ENCODE peak calls at places on chromosome 1, in ten cellular contexts. One of them, this sample, is unnamed.

GRCh38 chr1:5599541-5599940 is 392.7 kb downstream of the NPHP4 start:
- DNase-seq in endothelial cell: no peak
- DNase-seq in H54: no peak
- DNase-seq in NCI-H2029: no peak
- DNase-seq in DMS79: no peak
- DNase-seq in NCI-H524: no peak
- DNase-seq in activated naive CD4-positive, alpha-beta T cell: no peak
- DNase-seq in COR-L47: no peak
- DNase-seq in right atrium auricular region: peak
- DNase-seq in GM12891: no peak
- DNase-seq in this sample: no peak

GRCh38 chr1:150299716-150300115 is 6.1 kb downstream of the MRPS21 start:
- DNase-seq in right atrium auricular region: no peak
- DNase-seq in GM12891: no peak
- DNase-seq in COR-L47: no peak
- DNase-seq in NCI-H524: no peak
- DNase-seq in NCI-H2029: no peak
- DNase-seq in activated naive CD4-positive, alpha-beta T cell: no peak
- DNase-seq in DMS79: no peak
- DNase-seq in endothelial cell: no peak
- DNase-seq in H54: no peak
- DNase-seq in this sample: no peak

GRCh38 chr1:202812176-202813026 is 1.6 kb downstream of the PCAT6 start:
- DNase-seq in NCI-H2029: no peak
- DNase-seq in activated naive CD4-positive, alpha-beta T cell: no peak
- DNase-seq in right atrium auricular region: no peak
- DNase-seq in H54: no peak
- DNase-seq in endothelial cell: no peak
- DNase-seq in COR-L47: no peak
- DNase-seq in NCI-H524: no peak
- DNase-seq in GM12891: no peak
- DNase-seq in DMS79: no peak
- DNase-seq in this sample: no peak

GRCh38 chr1:179831852-179832699 is 45.5 kb downstream of the TOR1AIP2 start:
- DNase-seq in activated naive CD4-positive, alpha-beta T cell: peak
- DNase-seq in endothelial cell: no peak
- DNase-seq in H54: no peak
- DNase-seq in NCI-H524: no peak
- DNase-seq in COR-L47: no peak
- DNase-seq in right atrium auricular region: no peak
- DNase-seq in GM12891: no peak
- DNase-seq in NCI-H2029: no peak
- DNase-seq in DMS79: peak
- DNase-seq in this sample: no peak

GRCh38 chr1:25199876-25200620 is 32.3 kb downstream of the SYF2 start:
- DNase-seq in GM12891: no peak
- DNase-seq in COR-L47: no peak
- DNase-seq in H54: no peak
- DNase-seq in activated naive CD4-positive, alpha-beta T cell: no peak
- DNase-seq in NCI-H524: peak
- DNase-seq in right atrium auricular region: no peak
- DNase-seq in endothelial cell: no peak
- DNase-seq in NCI-H2029: no peak
- DNase-seq in DMS79: no peak
- DNase-seq in this sample: no peak

GRCh38 chr1:41313661-41314131 is 47.5 kb upstream of the FOXO6 start:
- DNase-seq in endothelial cell: peak
- DNase-seq in activated naive CD4-positive, alpha-beta T cell: no peak
- DNase-seq in DMS79: no peak
- DNase-seq in NCI-H524: no peak
- DNase-seq in H54: peak
- DNase-seq in GM12891: no peak
- DNase-seq in right atrium auricular region: no peak
- DNase-seq in NCI-H2029: peak
- DNase-seq in COR-L47: peak
- DNase-seq in this sample: no peak

GRCh38 chr1:150876111-150876434 is 326 bp downstream of the ARNT start:
- DNase-seq in NCI-H2029: no peak
- DNase-seq in activated naive CD4-positive, alpha-beta T cell: no peak
- DNase-seq in NCI-H524: no peak
- DNase-seq in right atrium auricular region: peak
- DNase-seq in DMS79: peak
- DNase-seq in endothelial cell: no peak
- DNase-seq in H54: peak
- DNase-seq in GM12891: peak
- DNase-seq in COR-L47: no peak
- DNase-seq in this sample: peak

GRCh38 chr1:214571281-214571680 is 19.9 kb upstream of the PTPN14 start:
- DNase-seq in NCI-H524: no peak
- DNase-seq in NCI-H2029: no peak
- DNase-seq in right atrium auricular region: no peak
- DNase-seq in GM12891: no peak
- DNase-seq in activated naive CD4-positive, alpha-beta T cell: no peak
- DNase-seq in COR-L47: no peak
- DNase-seq in DMS79: no peak
- DNase-seq in endothelial cell: no peak
- DNase-seq in H54: no peak
- DNase-seq in this sample: no peak

GRCh38 chr1:101257500-101258325 is 20.9 kb downstream of the S1PR1 start:
- DNase-seq in NCI-H524: no peak
- DNase-seq in H54: no peak
- DNase-seq in right atrium auricular region: no peak
- DNase-seq in COR-L47: no peak
- DNase-seq in NCI-H2029: no peak
- DNase-seq in activated naive CD4-positive, alpha-beta T cell: no peak
- DNase-seq in DMS79: no peak
- DNase-seq in GM12891: no peak
- DNase-seq in endothelial cell: no peak
- DNase-seq in this sample: no peak

GRCh38 chr1:168468042-168468809 is 75.6 kb downstream of the XCL2 start:
- DNase-seq in right atrium auricular region: no peak
- DNase-seq in H54: no peak
- DNase-seq in activated naive CD4-positive, alpha-beta T cell: no peak
- DNase-seq in DMS79: no peak
- DNase-seq in COR-L47: no peak
- DNase-seq in NCI-H524: no peak
- DNase-seq in NCI-H2029: no peak
- DNase-seq in GM12891: no peak
- DNase-seq in endothelial cell: no peak
- DNase-seq in this sample: peak

GRCh38 chr1:4601986-4602385 is 52.4 kb upstream of the AJAP1 start:
- DNase-seq in right atrium auricular region: no peak
- DNase-seq in COR-L47: no peak
- DNase-seq in DMS79: no peak
- DNase-seq in GM12891: no peak
- DNase-seq in NCI-H2029: no peak
- DNase-seq in NCI-H524: no peak
- DNase-seq in endothelial cell: no peak
- DNase-seq in activated naive CD4-positive, alpha-beta T cell: no peak
- DNase-seq in H54: no peak
- DNase-seq in this sample: no peak

GRCh38 chr1:243438815-243439214 is 183.0 kb downstream of the SDCCAG8 start:
- DNase-seq in H54: no peak
- DNase-seq in NCI-H524: no peak
- DNase-seq in DMS79: no peak
- DNase-seq in GM12891: no peak
- DNase-seq in NCI-H2029: no peak
- DNase-seq in COR-L47: no peak
- DNase-seq in activated naive CD4-positive, alpha-beta T cell: no peak
- DNase-seq in endothelial cell: no peak
- DNase-seq in right atrium auricular region: no peak
- DNase-seq in this sample: no peak

GRCh38 chr1:183881387-183882084 is 76.6 kb downstream of the RGL1 start:
- DNase-seq in H54: peak
- DNase-seq in NCI-H524: no peak
- DNase-seq in GM12891: no peak
- DNase-seq in DMS79: peak
- DNase-seq in COR-L47: peak
- DNase-seq in NCI-H2029: peak
- DNase-seq in right atrium auricular region: peak
- DNase-seq in activated naive CD4-positive, alpha-beta T cell: no peak
- DNase-seq in endothelial cell: peak
- DNase-seq in this sample: peak

GRCh38 chr1:171311771-171312558 is 2.0 kb upstream of the FMO4 start:
- DNase-seq in NCI-H524: no peak
- DNase-seq in right atrium auricular region: no peak
- DNase-seq in COR-L47: no peak
- DNase-seq in NCI-H2029: no peak
- DNase-seq in endothelial cell: no peak
- DNase-seq in H54: no peak
- DNase-seq in GM12891: no peak
- DNase-seq in DMS79: no peak
- DNase-seq in activated naive CD4-positive, alpha-beta T cell: no peak
- DNase-seq in this sample: no peak

GRCh38 chr1:44962729-44963128 is 23.7 kb downstream of the EIF2B3 start:
- DNase-seq in GM12891: no peak
- DNase-seq in NCI-H524: peak
- DNase-seq in NCI-H2029: peak
- DNase-seq in COR-L47: no peak
- DNase-seq in activated naive CD4-positive, alpha-beta T cell: no peak
- DNase-seq in right atrium auricular region: no peak
- DNase-seq in endothelial cell: no peak
- DNase-seq in DMS79: no peak
- DNase-seq in H54: no peak
- DNase-seq in this sample: no peak

GRCh38 chr1:29679828-29680558 is 443.7 kb downstream of the PTPRU start:
- DNase-seq in COR-L47: no peak
- DNase-seq in DMS79: no peak
- DNase-seq in NCI-H2029: no peak
- DNase-seq in GM12891: no peak
- DNase-seq in right atrium auricular region: peak
- DNase-seq in activated naive CD4-positive, alpha-beta T cell: no peak
- DNase-seq in NCI-H524: no peak
- DNase-seq in H54: no peak
- DNase-seq in endothelial cell: no peak
- DNase-seq in this sample: no peak

GRCh38 chr1:20266642-20267041 is 24.0 kb upstream of the VWA5B1 start:
- DNase-seq in activated naive CD4-positive, alpha-beta T cell: no peak
- DNase-seq in H54: no peak
- DNase-seq in right atrium auricular region: no peak
- DNase-seq in DMS79: no peak
- DNase-seq in COR-L47: no peak
- DNase-seq in NCI-H524: no peak
- DNase-seq in endothelial cell: no peak
- DNase-seq in NCI-H2029: no peak
- DNase-seq in GM12891: no peak
- DNase-seq in this sample: no peak

GRCh38 chr1:22876359-22877111 is 96.1 kb downstream of the LACTBL1 start:
- DNase-seq in NCI-H2029: no peak
- DNase-seq in H54: no peak
- DNase-seq in GM12891: no peak
- DNase-seq in COR-L47: no peak
- DNase-seq in DMS79: no peak
- DNase-seq in right atrium auricular region: no peak
- DNase-seq in activated naive CD4-positive, alpha-beta T cell: no peak
- DNase-seq in endothelial cell: peak
- DNase-seq in NCI-H524: peak
- DNase-seq in this sample: no peak

GRCh38 chr1:221740941-221741363 is 937 bp downstream of the DUSP10 start:
- DNase-seq in COR-L47: no peak
- DNase-seq in endothelial cell: no peak
- DNase-seq in NCI-H2029: peak
- DNase-seq in GM12891: no peak
- DNase-seq in right atrium auricular region: no peak
- DNase-seq in activated naive CD4-positive, alpha-beta T cell: peak
- DNase-seq in H54: no peak
- DNase-seq in DMS79: peak
- DNase-seq in NCI-H524: peak
- DNase-seq in this sample: no peak

GRCh38 chr1:213014642-213015041 is 1.0 kb downstream of the ANGEL2 start:
- DNase-seq in NCI-H2029: no peak
- DNase-seq in NCI-H524: no peak
- DNase-seq in H54: no peak
- DNase-seq in COR-L47: no peak
- DNase-seq in DMS79: no peak
- DNase-seq in activated naive CD4-positive, alpha-beta T cell: no peak
- DNase-seq in endothelial cell: no peak
- DNase-seq in right atrium auricular region: no peak
- DNase-seq in GM12891: no peak
- DNase-seq in this sample: peak